ENCODE peak calls at places on chromosome 20, in four cellular contexts. X is stimulated activated CD4-positive, alpha-beta T cell treated with anti-CD3 and anti-CD28 coated beads, Interleukin-15, amount 100 ng/mL, for 24 hours; N is HTR-8/SVneo; L is fibroblast of the conjunctiva. D is an unnamed sample.

GRCh38 chr20:17023811-17024210 is 203.0 kb upstream of the PCSK2 start:
- DNase-seq in X (no peak), L (no peak), N (no peak), D (no peak)

GRCh38 chr20:25437153-25437581 is 29.7 kb downstream of the GINS1 start:
- DNase-seq in X (no peak), N (no peak), L (no peak), D (no peak)

GRCh38 chr20:63957004-63957689 is 931 bp upstream of the UCKL1 start:
- DNase-seq in L (peak), N (peak), X (peak), D (peak)

GRCh38 chr20:11777861-11778570 is 139.7 kb upstream of the BTBD3 start:
- DNase-seq in X (no peak), L (no peak), N (peak), D (peak)

GRCh38 chr20:17835941-17836861 is 132.4 kb downstream of the SNX5 start:
- DNase-seq in L (peak), X (no peak), N (no peak), D (no peak)

GRCh38 chr20:50814438-50815161 is 19.7 kb downstream of the BCAS4 start:
- DNase-seq in N (no peak), L (no peak), X (no peak), D (no peak)

GRCh38 chr20:38173237-38174156 is 8.4 kb upstream of the TGM2 start:
- DNase-seq in N (peak), L (peak), X (no peak), D (no peak)

GRCh38 chr20:53739799-53740785 is 146.5 kb upstream of the ZNF217 start:
- DNase-seq in L (no peak), N (no peak), X (peak), D (no peak)

GRCh38 chr20:57656821-57657536 is 36.8 kb upstream of the ZBP1 start:
- DNase-seq in N (no peak), L (no peak), X (no peak), D (no peak)

GRCh38 chr20:17966432-17967312 is 1.9 kb downstream of the SNX5 start:
- DNase-seq in L (no peak), X (no peak), N (no peak), D (no peak)

GRCh38 chr20:58713801-58714339 is 21.3 kb downstream of the NPEPL1 start:
- DNase-seq in N (no peak), L (no peak), X (no peak), D (no peak)

GRCh38 chr20:50413088-50413500 is 97.1 kb upstream of the PTPN1 start:
- DNase-seq in N (no peak), X (no peak), L (no peak), D (no peak)

GRCh38 chr20:46709459-46710148 is at the start of gene SLC2A10:
- DNase-seq in L (peak), X (peak), N (peak), D (no peak)

GRCh38 chr20:53510704-53511103 is 82.9 kb downstream of the ZNF217 start:
- DNase-seq in N (no peak), L (no peak), X (no peak), D (no peak)

GRCh38 chr20:8953300-8953699 is 115.6 kb upstream of the PLCB4 start:
- DNase-seq in L (no peak), X (no peak), N (no peak), D (no peak)

D was measured in NCI-H2081.